ENCODE peak calls at places on chromosome 4, in six cellular contexts. J, B, A, S, C and P are unnamed samples.

GRCh38 chr4:94452476-94453300 is 946 bp downstream of the PDLIM5 start:
- DNase-seq in J (peak; percentile 86), B (peak; percentile 75), A (peak; percentile 78), S (peak; percentile 93), C (peak; percentile 80), P (peak; percentile 83)

GRCh38 chr4:56730097-56730496 is 49.0 kb upstream of the HOPX start:
- DNase-seq in J (no peak), B (no peak), A (peak; percentile 25), S (no peak), C (no peak), P (no peak)

GRCh38 chr4:52638717-52639116 is 20.4 kb downstream of the USP46 start:
- DNase-seq in J (no peak), B (no peak), A (no peak), S (no peak), C (no peak), P (no peak)

GRCh38 chr4:19026281-19026680 is 1004.7 kb upstream of the LCORL start:
- DNase-seq in J (no peak), B (no peak), A (no peak), S (peak; percentile 40), C (no peak), P (no peak)

GRCh38 chr4:129387666-129388065 is 291.7 kb downstream of the C4orf33 start:
- DNase-seq in J (no peak), B (no peak), A (no peak), S (no peak), C (no peak), P (no peak)

GRCh38 chr4:165874072-165874798 is 1.2 kb downstream of the TLL1 start:
- DNase-seq in J (no peak), B (peak; percentile 8), A (peak; percentile 37), S (peak; percentile 18), C (peak; percentile 37), P (no peak)

GRCh38 chr4:165208741-165209388 is 1.5 kb downstream of the KLHL2 start:
- DNase-seq in J (peak; percentile 32), B (no peak), A (peak; percentile 29), S (no peak), C (peak; percentile 18), P (no peak)

GRCh38 chr4:168784786-168785461 is 225.1 kb downstream of the CBR4 start:
- DNase-seq in J (no peak), B (no peak), A (peak; percentile 10), S (no peak), C (no peak), P (peak; percentile 22)

GRCh38 chr4:147015531-147015930 is 69.9 kb upstream of the TTC29 start:
- DNase-seq in J (peak; percentile 17), B (peak; percentile 8), A (no peak), S (no peak), C (no peak), P (no peak)

GRCh38 chr4:21811576-21811975 is 137.0 kb downstream of the KCNIP4 start:
- DNase-seq in J (peak; percentile 28), B (no peak), A (peak; percentile 22), S (peak; percentile 64), C (peak; percentile 22), P (peak; percentile 82)

GRCh38 chr4:44196796-44197195 is 251.8 kb downstream of the KCTD8 start:
- DNase-seq in J (no peak), B (no peak), A (no peak), S (no peak), C (no peak), P (no peak)

GRCh38 chr4:70577220-70577927 is 14.7 kb upstream of the AMBN start:
- DNase-seq in J (no peak), B (peak; percentile 11), A (peak; percentile 62), S (no peak), C (no peak), P (no peak)

GRCh38 chr4:146311238-146311970 is 97.1 kb downstream of the REELD1 start:
- DNase-seq in J (no peak), B (no peak), A (no peak), S (no peak), C (peak; percentile 35), P (no peak)

GRCh38 chr4:174650711-174651355 is 128.5 kb upstream of the HPGD start:
- DNase-seq in J (no peak), B (no peak), A (no peak), S (no peak), C (no peak), P (no peak)

GRCh38 chr4:93730760-93731159 is 97.8 kb upstream of the ATOH1 start:
- DNase-seq in J (no peak), B (no peak), A (no peak), S (no peak), C (no peak), P (no peak)

GRCh38 chr4:6032249-6033244 is 14.3 kb upstream of the C4orf50 start:
- DNase-seq in J (no peak), B (no peak), A (no peak), S (no peak), C (no peak), P (peak; percentile 2)

GRCh38 chr4:38055566-38055965 is 95.4 kb downstream of the PTTG2 start:
- DNase-seq in J (no peak), B (no peak), A (no peak), S (no peak), C (peak; percentile 25), P (no peak)

GRCh38 chr4:133921280-133922195 is 280.1 kb downstream of the PABPC4L start:
- DNase-seq in J (peak; percentile 29), B (peak; percentile 23), A (peak; percentile 10), S (peak; percentile 44), C (peak; percentile 4), P (no peak)

GRCh38 chr4:41878991-41879491 is 56.2 kb upstream of the TMEM33 start:
- DNase-seq in J (no peak), B (no peak), A (no peak), S (no peak), C (no peak), P (no peak)

GRCh38 chr4:148452970-148453369 is 10.8 kb upstream of the NR3C2 start:
- DNase-seq in J (no peak), B (no peak), A (peak; percentile 10), S (no peak), C (no peak), P (no peak)

GRCh38 chr4:1255699-1256098 is 6.8 kb upstream of the CTBP1 start:
- DNase-seq in J (no peak), B (no peak), A (no peak), S (no peak), C (no peak), P (no peak)

GRCh38 chr4:155597281-155597680 is 69.4 kb upstream of the GUCY1A1 start:
- DNase-seq in J (no peak), B (no peak), A (no peak), S (no peak), C (no peak), P (no peak)

GRCh38 chr4:4995103-4995761 is 24.0 kb downstream of the CYTL1 start:
- DNase-seq in J (peak; percentile 65), B (peak; percentile 80), A (peak; percentile 81), S (peak; percentile 65), C (peak; percentile 57), P (peak; percentile 68)

GRCh38 chr4:140052050-140052449 is 101.9 kb downstream of the MAML3 start:
- DNase-seq in J (peak; percentile 58), B (peak; percentile 52), A (peak; percentile 51), S (peak; percentile 63), C (peak; percentile 70), P (peak; percentile 53)

GRCh38 chr4:140049024-140049923 is 104.7 kb downstream of the MAML3 start:
- DNase-seq in J (peak; percentile 49), B (peak; percentile 75), A (peak; percentile 62), S (peak; percentile 82), C (peak; percentile 85), P (peak; percentile 49)

GRCh38 chr4:140048419-140049022 is 105.5 kb downstream of the MAML3 start:
- DNase-seq in J (no peak), B (no peak), A (peak; percentile 3), S (no peak), C (peak; percentile 50), P (no peak)

GRCh38 chr4:140047781-140048180 is 106.2 kb downstream of the MAML3 start:
- DNase-seq in J (no peak), B (no peak), A (no peak), S (no peak), C (peak; percentile 69), P (no peak)

GRCh38 chr4:140049924-140050681 is 103.9 kb downstream of the MAML3 start:
- DNase-seq in J (peak; percentile 35), B (no peak), A (peak; percentile 18), S (peak; percentile 58), C (peak; percentile 82), P (peak; percentile 22)
- H3K4me3 ChIP-seq in J (peak overlapping the region; percentile 49), B (no peak overlapping the region), A (no peak overlapping the region), S (peak overlapping the region; percentile 47), C (no peak overlapping the region), P (no peak overlapping the region)

DNA sequence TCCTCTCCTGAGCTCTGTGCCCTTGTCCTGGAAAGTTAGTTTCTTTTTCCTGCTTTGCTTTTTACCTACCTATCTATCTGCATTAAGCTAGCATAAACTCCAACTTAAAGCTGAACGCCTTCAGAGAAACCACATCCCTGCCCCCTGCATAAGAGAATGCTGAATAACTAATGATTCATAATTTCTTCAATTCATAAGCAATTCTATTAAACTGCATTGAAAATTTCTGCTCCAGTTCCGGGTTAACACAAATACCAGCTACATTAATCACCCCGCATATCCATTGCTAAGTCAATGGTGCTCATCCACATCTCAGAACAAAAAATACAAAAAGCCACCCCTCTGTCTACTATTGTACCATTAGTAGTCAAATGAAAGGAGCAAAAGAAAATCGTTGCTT is 107.0 kb downstream of the ELOVL6 start:
- DNase-seq in J (peak; percentile 81), B (no peak), A (peak; percentile 90), S (peak; percentile 60), C (peak; percentile 45), P (peak; percentile 64)
- H3K4me3 ChIP-seq in J (no peak overlapping the region), B (no peak overlapping the region), A (peak overlapping the region; percentile 28), S (no peak overlapping the region), C (no peak overlapping the region), P (no peak overlapping the region)

GRCh38 chr4:36242629-36243354 is 1.5 kb downstream of the ARAP2 start:
- DNase-seq in J (no peak), B (no peak), A (peak; percentile 33), S (no peak), C (no peak), P (no peak)

GRCh38 chr4:36244257-36245084 is at the start of gene ARAP2:
- DNase-seq in J (peak; percentile 11), B (peak; percentile 90), A (peak; percentile 87), S (peak; percentile 14), C (no peak), P (no peak)

GRCh38 chr4:36243355-36244256 is 708 bp downstream of the ARAP2 start:
- DNase-seq in J (peak; percentile 20), B (peak; percentile 68), A (peak; percentile 47), S (peak; percentile 22), C (no peak), P (no peak)

GRCh38 chr4:36237366-36238353 is 6.7 kb downstream of the ARAP2 start:
- DNase-seq in J (no peak), B (no peak), A (no peak), S (no peak), C (no peak), P (no peak)

DNA sequence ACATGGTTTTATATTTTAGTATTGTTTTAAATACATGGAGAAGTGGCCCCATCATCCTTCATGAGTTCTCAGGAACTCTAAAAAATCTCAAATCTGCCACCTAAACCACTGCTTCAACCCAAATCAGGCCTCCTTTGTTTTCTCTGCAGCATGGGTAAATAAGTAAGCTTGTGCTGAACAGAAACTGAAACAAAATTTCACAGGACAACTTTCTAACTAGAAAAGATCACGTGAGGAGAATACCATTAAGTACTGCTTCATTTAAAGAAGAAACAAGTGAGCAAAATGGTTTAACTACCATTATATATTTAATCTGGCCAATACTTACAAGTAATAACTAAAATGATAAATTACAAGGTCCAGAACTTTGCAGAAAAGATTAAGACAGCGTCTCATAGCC is 2.5 kb downstream of the ARAP2 start:
- DNase-seq in J (no peak), B (no peak), A (no peak), S (no peak), C (no peak), P (no peak)
- H3K4me3 ChIP-seq in J (no peak overlapping the region), B (no peak overlapping the region), A (peak overlapping the region; percentile 80), S (no peak overlapping the region), C (no peak overlapping the region), P (no peak overlapping the region)

GRCh38 chr4:118749347-118749988 is 64.3 kb downstream of the METTL14 start:
- DNase-seq in J (no peak), B (no peak), A (no peak), S (no peak), C (no peak), P (no peak)
- H3K4me3 ChIP-seq in J (no peak overlapping the region), B (no peak overlapping the region), A (no peak overlapping the region), S (no peak overlapping the region), C (no peak overlapping the region), P (no peak overlapping the region)